ENCODE peak calls at places on chromosomes 16 and 17, in seven cellular contexts. R is transverse colon, Z is mesendoderm, Q is stomach, W is Panc1, K is PC-9, C is fibroblast of lung. N is an unnamed sample. For H3K4me1, the result is how much of the 10 kb centered on the place peaks cover.

GRCh38 chr16:17416461-17417221 is 54.1 kb downstream of the XYLT1 start:
- DNase-seq in R (peak), Z (peak), Q (no peak), W (no peak), K (no peak), C (peak), N (peak)

GRCh38 chr16:17222756-17223411 is 247.9 kb downstream of the XYLT1 start:
- DNase-seq in R (peak), Z (peak), Q (no peak), W (no peak), K (no peak), C (no peak), N (no peak)

GRCh38 chr17:31535581-31535981 is 144.1 kb downstream of the RAB11FIP4 start:
- DNase-seq in R (peak), Z (no peak), Q (no peak), W (no peak), K (no peak), C (no peak), N (no peak)

GRCh38 chr16:727291-727977 is 528 bp downstream of the HAGHL start:
- DNase-seq in R (peak), Z (no peak), Q (no peak), W (no peak), K (peak), C (no peak), N (peak)

GRCh38 chr17:37133131-37133530 is 184.4 kb downstream of the AATF start:
- DNase-seq in R (no peak), Z (no peak), Q (no peak), W (no peak), K (no peak), C (no peak), N (no peak)

GRCh38 chr16:21023509-21024202 is 123.1 kb downstream of the LYRM1 start:
- DNase-seq in R (peak), Z (peak), Q (peak), W (no peak), K (no peak), C (no peak), N (no peak)

GRCh38 chr17:28507567-28508195 is 1.5 kb downstream of the FOXN1 start:
- DNase-seq in R (peak), Z (no peak), Q (no peak), W (no peak), K (no peak), C (no peak), N (peak)

GRCh38 chr16:50440531-50440930 is 71.7 kb upstream of the BRD7 start:
- DNase-seq in R (no peak), Z (peak), Q (no peak), W (no peak), K (no peak), C (no peak), N (no peak)

GRCh38 chr17:75619506-75620431 is 13.5 kb upstream of the SMIM5 start:
- DNase-seq in R (no peak), Z (peak), Q (no peak), W (no peak), K (no peak), C (peak), N (peak)

GRCh38 chr17:76685846-76686245 is 24.9 kb downstream of the MXRA7 start:
- DNase-seq in R (no peak), Z (no peak), Q (no peak), W (no peak), K (no peak), C (no peak), N (no peak)
- H3K4me3 ChIP-seq in R (no peak), Z (no peak), Q (no peak), W (no peak), K (no peak), C (no peak), N (no peak)

DNA sequence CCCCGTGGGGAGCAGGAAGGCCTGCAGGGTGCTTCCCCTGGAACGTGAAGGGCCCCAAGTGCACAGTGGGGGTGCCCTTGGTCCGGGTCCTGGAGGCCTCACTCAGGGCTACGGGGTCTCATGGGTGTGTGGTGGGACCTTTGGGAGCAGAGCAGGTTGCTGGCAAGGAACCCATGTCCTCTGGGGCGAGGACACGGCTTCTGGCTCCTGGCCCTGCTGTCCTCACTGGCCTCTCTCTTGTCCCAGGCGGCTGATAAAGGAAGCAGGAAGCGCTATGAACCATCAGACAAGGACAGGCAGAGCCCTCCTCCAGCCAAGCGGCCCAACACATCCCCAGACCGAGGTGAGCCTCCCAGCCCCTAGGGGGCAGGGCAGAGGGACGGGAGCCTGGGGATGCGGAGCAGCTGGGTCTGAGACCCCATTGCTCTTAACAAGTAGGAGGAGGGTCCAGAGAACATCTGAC is 9.8 kb upstream of the IL17C start:
- DNase-seq in R (no peak), Z (peak), Q (no peak), W (no peak), K (no peak), C (no peak), N (no peak)
- H3K4me1 ChIP-seq in R (under half), Z (under half), Q (under half), W (under half), K (under half), C (under half), N (under half)

GRCh38 chr17:60970741-60971140 is 293.1 kb downstream of the BCAS3 start:
- DNase-seq in R (no peak), Z (no peak), Q (no peak), W (no peak), K (no peak), C (no peak), N (no peak)

GRCh38 chr17:60969500-60970037 is 291.9 kb downstream of the BCAS3 start:
- DNase-seq in R (no peak), Z (no peak), Q (no peak), W (no peak), K (no peak), C (no peak), N (no peak)

GRCh38 chr17:60971515-60972369 is 294.1 kb downstream of the BCAS3 start:
- DNase-seq in R (peak), Z (peak), Q (peak), W (peak), K (peak), C (peak), N (peak)

GRCh38 chr17:60964160-60964559 is 286.5 kb downstream of the BCAS3 start:
- DNase-seq in R (no peak), Z (no peak), Q (no peak), W (no peak), K (no peak), C (no peak), N (no peak)

DNA sequence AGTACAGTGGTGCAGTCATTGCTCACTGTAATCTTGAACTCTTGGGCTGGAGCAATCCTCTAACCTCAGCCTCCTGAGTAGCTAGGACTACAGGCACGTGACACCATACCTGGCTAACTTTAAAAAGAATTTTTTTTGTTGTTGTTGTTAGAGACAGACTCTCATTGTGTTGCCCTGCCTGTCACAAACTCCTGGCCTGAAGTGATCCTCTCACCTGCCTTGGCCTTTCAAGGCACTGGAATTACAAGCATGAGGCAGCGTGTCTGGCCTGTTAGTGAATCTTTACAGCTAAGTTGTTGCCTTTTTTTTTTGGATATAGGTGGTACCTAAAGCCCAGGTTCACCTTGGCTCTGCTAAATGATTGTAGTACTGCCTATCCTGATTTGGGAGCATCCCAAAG is 290.6 kb downstream of the BCAS3 start:
- DNase-seq in R (no peak), Z (peak), Q (no peak), W (no peak), K (no peak), C (no peak), N (no peak)
- H3K4me3 ChIP-seq in R (no peak), Z (no peak), Q (no peak), W (no peak), K (no peak), C (no peak), N (no peak)

GRCh38 chr17:74224959-74225725 is 11.8 kb downstream of the TTYH2 start:
- DNase-seq in R (no peak), Z (no peak), Q (no peak), W (no peak), K (no peak), C (no peak), N (no peak)
- H3K4me1 ChIP-seq in R (under half), Z (under half), Q (under half), W (under half), K (under half), C (under half), N (under half)

GRCh38 chr16:71954699-71955195 is 45.5 kb downstream of the PKD1L3 start:
- DNase-seq in R (no peak), Z (no peak), Q (no peak), W (no peak), K (no peak), C (no peak), N (no peak)
- H3K4me3 ChIP-seq in R (no peak), Z (no peak), Q (no peak), W (no peak), K (no peak), C (no peak), N (no peak)

DNA sequence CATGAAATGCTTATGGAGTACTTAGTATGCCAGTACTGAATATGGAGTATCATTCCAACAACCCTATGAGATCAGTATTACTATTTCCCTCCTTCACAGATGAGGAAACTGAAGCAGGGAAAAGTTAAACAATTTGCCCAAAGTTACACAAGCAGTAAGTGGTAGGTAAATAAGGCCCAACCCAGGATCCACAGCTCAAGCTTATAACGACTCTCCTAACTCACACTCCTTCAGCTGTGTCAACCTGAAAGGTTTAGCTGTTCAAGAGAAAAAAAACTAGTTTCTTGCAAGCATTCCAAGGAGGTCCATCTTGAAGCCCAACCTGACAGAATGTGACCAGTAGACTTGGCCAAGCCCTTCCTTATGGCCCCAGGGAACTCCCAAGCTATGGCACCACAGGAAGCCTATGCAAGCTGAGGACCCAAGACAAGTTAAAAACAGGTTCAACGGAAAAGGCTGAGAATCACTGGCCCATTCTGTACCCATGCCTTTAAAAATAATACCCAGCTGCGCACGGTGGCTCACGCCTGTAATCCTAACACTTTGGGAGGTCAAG is 6.5 kb downstream of the CRK start:
- DNase-seq in R (no peak), Z (no peak), Q (no peak), W (no peak), K (no peak), C (no peak), N (no peak)
- H3K4me1 ChIP-seq in R (half or more), Z (under half), Q (half or more), W (under half), K (under half), C (under half), N (under half)

GRCh38 chr17:62017912-62018311 is 47.2 kb downstream of the MED13 start:
- DNase-seq in R (no peak), Z (no peak), Q (no peak), W (no peak), K (no peak), C (peak), N (no peak)
- H3K4me3 ChIP-seq in R (no peak), Z (no peak), Q (no peak), W (no peak), K (no peak), C (no peak), N (no peak)

N was measured in adipocyte.